ENCODE peak calls at places on chromosomes 2 and 18, in five cellular contexts. R is adrenal gland, Y is A549, A is thyroid gland, C is ovary. T is an unnamed sample.

GRCh38 chr2:180002198-180002597 is 4.9 kb downstream of the CWC22 start:
- DNase-seq in R (no peak), Y (no peak), A (no peak), C (no peak), T (no peak)

GRCh38 chr2:111626037-111626861 is 257.7 kb downstream of the ANAPC1 start:
- DNase-seq in R (no peak), Y (no peak), A (no peak), C (no peak), T (no peak)

GRCh38 chr2:192254444-192254843 is 59.7 kb upstream of the TMEFF2 start:
- DNase-seq in R (no peak), Y (no peak), A (no peak), C (no peak), T (no peak)

GRCh38 chr2:26534098-26534864 is 56.4 kb upstream of the OTOF start:
- DNase-seq in R (no peak), Y (no peak), A (no peak), C (no peak), T (no peak)

GRCh38 chr18:3706279-3707097 is 256.5 kb downstream of the TGIF1 start:
- DNase-seq in R (peak; percentile 61), Y (no peak), A (no peak), C (no peak), T (no peak)

GRCh38 chr2:26631815-26632214 is 9.4 kb downstream of the CIB4 start:
- DNase-seq in R (no peak), Y (no peak), A (no peak), C (no peak), T (no peak)

GRCh38 chr2:216677439-216678097 is 17.8 kb downstream of the IGFBP5 start:
- DNase-seq in R (no peak), Y (no peak), A (no peak), C (no peak), T (no peak)

GRCh38 chr2:112690853-112691390 is 29.9 kb upstream of the NT5DC4 start:
- DNase-seq in R (peak; percentile 87), Y (peak; percentile 48), A (peak; percentile 70), C (no peak), T (no peak)

GRCh38 chr2:84919885-84920580 is 14.6 kb downstream of the TMSB10 start:
- DNase-seq in R (peak; percentile 86), Y (peak; percentile 88), A (no peak), C (peak; percentile 53), T (no peak)

GRCh38 chr2:240426797-240427721 is 8.4 kb upstream of the GPC1 start:
- DNase-seq in R (peak; percentile 40), Y (no peak), A (no peak), C (no peak), T (no peak)

GRCh38 chr2:204027105-204027504 is 90.5 kb downstream of the ICOS start:
- DNase-seq in R (no peak), Y (no peak), A (no peak), C (no peak), T (no peak)

GRCh38 chr2:2671826-2672225 is 340.8 kb upstream of the MYT1L start:
- DNase-seq in R (no peak), Y (no peak), A (no peak), C (no peak), T (no peak)

GRCh38 chr2:10914272-10914693 is 2.5 kb downstream of the KCNF1 start:
- DNase-seq in R (no peak), Y (peak; percentile 62), A (no peak), C (no peak), T (peak; percentile 42)

GRCh38 chr2:36352024-36352398 is 3.6 kb upstream of the CRIM1 start:
- DNase-seq in R (no peak), Y (no peak), A (no peak), C (no peak), T (no peak)

GRCh38 chr2:146651361-146651760 is 1193.5 kb upstream of the ACVR2A start:
- DNase-seq in R (no peak), Y (no peak), A (no peak), C (no peak), T (no peak)

GRCh38 chr18:50441518-50441917 is 66.7 kb downstream of the SKA1 start:
- DNase-seq in R (no peak), Y (no peak), A (peak; percentile 5), C (no peak), T (no peak)

GRCh38 chr2:58762176-58762781 is 521.2 kb upstream of the FANCL start:
- DNase-seq in R (peak; percentile 67), Y (peak; percentile 21), A (peak; percentile 39), C (peak; percentile 36), T (peak; percentile 7)

GRCh38 chr2:236536727-236537398 is 32.8 kb upstream of the ACKR3 start:
- DNase-seq in R (no peak), Y (no peak), A (no peak), C (no peak), T (no peak)

GRCh38 chr18:8776544-8776943 is 71.2 kb downstream of the MTCL1 start:
- DNase-seq in R (no peak), Y (no peak), A (no peak), C (no peak), T (no peak)

GRCh38 chr2:188963738-188964137 is 10.4 kb upstream of the COL3A1 start:
- DNase-seq in R (no peak), Y (no peak), A (no peak), C (no peak), T (no peak)

GRCh38 chr2:9627310-9627709 is 3.5 kb downstream of the YWHAQ start:
- DNase-seq in R (no peak), Y (no peak), A (no peak), C (no peak), T (no peak)

GRCh38 chr18:65146615-65147014 is 604.2 kb upstream of the CDH7 start:
- DNase-seq in R (no peak), Y (no peak), A (no peak), C (no peak), T (no peak)

GRCh38 chr2:161030260-161031063 is 129.8 kb upstream of the TANK start:
- DNase-seq in R (no peak), Y (peak; percentile 15), A (peak; percentile 13), C (no peak), T (peak; percentile 47)

GRCh38 chr2:213188971-213189899 is 37.8 kb upstream of the IKZF2 start:
- DNase-seq in R (no peak), Y (no peak), A (peak; percentile 47), C (no peak), T (no peak)

GRCh38 chr2:229634574-229635185 is 79.7 kb downstream of the DNER start:
- DNase-seq in R (no peak), Y (no peak), A (no peak), C (no peak), T (no peak)

GRCh38 chr2:20589975-20590703 is 60.8 kb downstream of the HS1BP3 start:
- DNase-seq in R (peak; percentile 49), Y (no peak), A (peak; percentile 1), C (no peak), T (no peak)

GRCh38 chr2:153891061-153891460 is 19.3 kb downstream of the GALNT13 start:
- DNase-seq in R (no peak), Y (no peak), A (no peak), C (no peak), T (no peak)

GRCh38 chr2:68734688-68735525 is at the start of gene ARHGAP25:
- DNase-seq in R (peak; percentile 59), Y (no peak), A (no peak), C (no peak), T (no peak)

GRCh38 chr2:234996467-234997270 is 44.9 kb downstream of the SH3BP4 start:
- DNase-seq in R (no peak), Y (peak; percentile 47), A (no peak), C (no peak), T (peak; percentile 78)

GRCh38 chr2:210086292-210086691 is 83.9 kb downstream of the RPE start:
- DNase-seq in R (no peak), Y (no peak), A (no peak), C (no peak), T (no peak)

GRCh38 chr18:44788334-44788733 is 107.6 kb downstream of the SETBP1 start:
- DNase-seq in R (no peak), Y (no peak), A (no peak), C (no peak), T (no peak)
- TF ChIP-seq POLR2A in R (no peak), Y (no peak), A (no peak), C (no peak), T (no peak)

DNA sequence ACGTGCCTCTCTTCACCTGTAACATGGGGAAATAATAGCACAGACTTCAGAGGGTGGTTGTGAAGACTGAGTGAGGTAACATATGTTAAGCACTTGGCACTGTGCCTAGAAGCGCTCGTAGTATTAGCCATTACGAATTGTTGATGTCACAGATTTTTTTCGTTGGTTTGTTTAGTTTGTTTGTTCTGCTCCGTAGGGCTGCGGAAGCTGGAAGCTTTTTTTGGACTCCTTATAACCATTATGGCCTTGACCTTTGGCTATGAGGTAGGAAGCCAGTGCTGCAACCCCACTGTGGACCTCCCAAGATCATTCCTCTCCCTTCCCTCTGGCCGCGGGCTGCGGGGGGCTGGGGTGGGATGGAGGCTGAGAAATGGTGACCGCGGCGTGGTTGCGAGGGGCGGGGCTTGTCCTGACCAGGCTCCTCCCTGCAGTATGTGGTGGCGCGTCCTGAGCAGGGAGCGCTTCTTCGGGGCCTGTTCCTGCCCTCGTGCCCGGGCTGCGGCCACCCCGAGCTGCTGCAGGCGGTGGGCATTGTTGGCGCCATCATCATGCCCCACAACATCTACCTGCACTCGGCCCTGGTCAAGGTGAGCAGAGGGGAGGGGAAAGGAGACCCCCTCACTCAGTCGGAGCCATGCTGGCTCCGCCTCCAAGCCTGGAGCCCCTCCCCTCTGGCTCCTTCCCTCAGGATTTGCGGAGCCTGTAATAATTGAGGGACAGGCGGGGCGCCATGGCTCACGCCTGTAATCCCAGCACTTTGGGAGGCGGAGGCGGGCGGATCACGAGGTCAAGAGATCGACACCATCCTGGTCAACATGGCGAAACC is 5.5 kb downstream of the SLC11A1 start:
- DNase-seq in R (no peak), Y (peak; percentile 74), A (peak; percentile 72), C (peak; percentile 85), T (no peak)
- TF ChIP-seq POLR2A in R (no peak), Y (peak; percentile 51), A (no peak), C (no peak), T (no peak)

GRCh38 chr2:44167908-44168683 is 579 bp upstream of the PPM1B start:
- DNase-seq in R (peak; percentile 100), Y (peak; percentile 99), A (peak; percentile 100), C (peak; percentile 96), T (peak; percentile 97)
- TF ChIP-seq POLR2A in R (peak; percentile 26), Y (no peak), A (peak; percentile 59), C (peak; percentile 71), T (peak; percentile 21)

DNA sequence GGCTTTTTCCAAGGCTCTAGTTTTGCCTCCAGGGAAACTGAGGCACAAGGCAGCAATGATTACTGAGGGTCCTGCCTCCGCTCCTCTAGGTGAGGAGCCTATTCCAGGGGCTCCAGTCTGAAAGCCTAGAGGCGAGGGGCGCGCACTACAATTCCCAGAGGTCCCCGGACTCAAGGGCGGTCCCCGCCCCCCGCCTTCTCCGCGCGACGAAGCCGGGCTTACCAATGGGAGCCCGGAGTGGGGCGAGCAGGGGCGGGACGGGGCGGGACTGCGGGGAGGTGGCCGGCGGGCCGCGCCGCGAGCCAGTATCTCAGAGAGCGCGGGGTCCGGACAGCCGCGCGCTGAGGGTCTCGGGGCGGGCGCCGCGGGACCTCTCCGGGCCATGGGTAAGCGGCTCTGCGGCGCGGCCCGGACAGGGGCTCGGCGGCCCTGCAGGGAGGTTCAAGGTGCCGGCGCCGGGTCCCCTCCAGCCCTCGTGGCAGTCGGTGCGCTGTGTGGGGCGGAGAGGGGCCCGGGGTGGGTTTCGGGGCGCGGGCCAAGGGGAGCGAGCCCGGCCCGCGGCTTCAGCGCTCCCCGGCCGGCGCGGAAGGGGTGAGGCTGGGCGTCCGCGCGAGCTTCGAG is at the start of gene ARID5A:
- DNase-seq in R (peak; percentile 96), Y (peak; percentile 90), A (peak; percentile 95), C (peak; percentile 92), T (peak; percentile 94)
- TF ChIP-seq POLR2A in R (peak; percentile 78), Y (peak; percentile 30), A (peak; percentile 92), C (peak; percentile 97), T (peak; percentile 78)

GRCh38 chr2:116456429-116456828 is 1358.1 kb upstream of the DDX18 start:
- DNase-seq in R (no peak), Y (no peak), A (no peak), C (no peak), T (no peak)

GRCh38 chr2:116450990-116451389 is 1363.5 kb upstream of the DDX18 start:
- DNase-seq in R (no peak), Y (no peak), A (no peak), C (no peak), T (no peak)
- TF ChIP-seq POLR2A in R (no peak), Y (no peak), A (no peak), C (no peak), T (no peak)